ENCODE peak calls at places on chromosomes 4 and X, in seven cellular contexts. T is aorta, H is fibroblast of mammary gland, E is B cell, Q is ACHN, K is thoracic aorta, W is astrocyte of the spinal cord. Z is an unnamed sample.
A peak's percentile ranks its signal among the peaks of the same experiment; 100 is the strongest.

GRCh38 chr4:110480031-110480549 is 4.1 kb downstream of the ENPEP start:
- DNase-seq in Q (peak; percentile 63), E (no peak), K (no peak), W (peak; percentile 94), T (no peak), H (peak; percentile 99), Z (peak; percentile 99)

GRCh38 chrX:115957862-115958490 is 212.6 kb upstream of the AGTR2 start:
- DNase-seq in K (no peak), W (no peak), H (no peak), E (no peak), T (no peak), Q (no peak), Z (no peak)

GRCh38 chr4:111213520-111213919 is 590.6 kb upstream of the PITX2 start:
- DNase-seq in K (no peak), W (no peak), E (no peak), Q (no peak), T (no peak), H (no peak), Z (no peak)

GRCh38 chr4:76726141-76726540 is 171.8 kb downstream of the SOWAHB start:
- DNase-seq in K (no peak), E (no peak), W (no peak), Q (no peak), T (no peak), H (no peak), Z (peak; percentile 24)

GRCh38 chr4:80926446-80926845 is 104.1 kb upstream of the BMP3 start:
- DNase-seq in E (no peak), H (peak; percentile 15), T (no peak), K (no peak), Q (peak; percentile 1), W (peak; percentile 8), Z (peak; percentile 1)

GRCh38 chrX:45849261-45849660 is 648.6 kb upstream of the DIPK2B start:
- DNase-seq in K (no peak), E (peak; percentile 31), H (peak; percentile 86), T (no peak), Q (peak; percentile 74), W (peak; percentile 86), Z (peak; percentile 83)

GRCh38 chr4:151228196-151229119 is 48.5 kb upstream of the PRSS48 start:
- DNase-seq in E (no peak), K (no peak), W (peak; percentile 67), T (no peak), Q (no peak), H (peak; percentile 75), Z (peak; percentile 90)

GRCh38 chr4:77273412-77273811 is 116.4 kb downstream of the CCNG2 start:
- DNase-seq in H (no peak), W (no peak), E (no peak), K (no peak), Q (no peak), T (no peak), Z (no peak)

GRCh38 chrX:13469963-13470679 is 99.3 kb upstream of the EGFL6 start:
- DNase-seq in H (peak; percentile 90), W (no peak), Q (peak; percentile 9), T (no peak), E (no peak), K (no peak), Z (peak; percentile 73)

GRCh38 chrX:10030570-10030969 is 63.4 kb downstream of the CLDN34 start:
- DNase-seq in T (no peak), Q (no peak), W (peak; percentile 84), K (no peak), H (peak; percentile 65), E (no peak), Z (peak; percentile 66)

GRCh38 chr4:2101346-2102044 is 42.4 kb downstream of the NAT8L start:
- DNase-seq in T (no peak), W (peak; percentile 13), K (no peak), E (no peak), Q (no peak), H (peak; percentile 52), Z (no peak)

GRCh38 chr4:78756721-78757120 is 19.4 kb upstream of the BMP2K start:
- DNase-seq in Q (no peak), K (no peak), W (no peak), H (no peak), E (no peak), T (no peak), Z (no peak)

GRCh38 chr4:169594560-169595195 is 17.7 kb downstream of the NEK1 start:
- DNase-seq in T (no peak), H (no peak), W (no peak), K (no peak), E (no peak), Q (no peak), Z (no peak)

GRCh38 chr4:111466821-111467605 is 678.2 kb upstream of the FAM241A start:
- DNase-seq in E (no peak), T (no peak), K (no peak), Q (no peak), W (peak; percentile 54), H (peak; percentile 28), Z (peak; percentile 45)

GRCh38 chrX:102155806-102156179 is at the start of gene BEX5:
- DNase-seq in T (peak; percentile 69), E (peak; percentile 27), K (peak; percentile 14), W (peak; percentile 9), Q (peak; percentile 58), H (peak; percentile 5), Z (no peak)

GRCh38 chr4:84470204-84470785 is 28.8 kb downstream of the NKX6-1 start:
- DNase-seq in E (no peak), K (no peak), T (no peak), H (peak; percentile 10), W (no peak), Q (peak; percentile 2), Z (no peak)

GRCh38 chr4:100016191-100016590 is 66.1 kb upstream of the H2AZ1 start:
- DNase-seq in T (no peak), H (no peak), W (peak; percentile 8), K (no peak), Q (no peak), E (no peak), Z (peak; percentile 12)

GRCh38 chrX:63686878-63687714 is 97.9 kb downstream of the ARHGEF9 start:
- DNase-seq in T (no peak), K (no peak), Q (peak; percentile 31), E (peak; percentile 5), W (peak; percentile 48), H (peak; percentile 77), Z (peak; percentile 32)

GRCh38 chrX:94551831-94552230 is 877.8 kb downstream of the FAM133A start:
- DNase-seq in Q (peak; percentile 0), E (no peak), K (no peak), T (no peak), H (no peak), W (no peak), Z (no peak)

Z was measured in fibroblast of lung.